ENCODE peak calls at places on chromosomes 1 and 21, in five cellular contexts. N is stimulated activated CD8-positive, alpha-beta memory T cell treated with anti-CD3 and anti-CD28 coated beads, Interleukin-4, amount 100 ng/mL, for 1 hour; R is stimulated activated naive CD4-positive, alpha-beta T cell; K is Ammon's horn; W is fibroblast of mammary gland. S is an unnamed sample.

GRCh38 chr1:205528887-205529825 is 24.7 kb downstream of the CDK18 start:
- DNase-seq in R (peak; percentile 72), W (peak; percentile 37), N (peak; percentile 74), K (peak; percentile 84), S (peak; percentile 36)

GRCh38 chr21:45550552-45551210 is 8.4 kb upstream of the SLC19A1 start:
- DNase-seq in K (peak; percentile 70), N (no peak), W (no peak), R (no peak), S (peak; percentile 17)

GRCh38 chr1:40746344-40747090 is 37.1 kb upstream of the KCNQ4 start:
- DNase-seq in K (no peak), W (no peak), N (no peak), R (no peak), S (no peak)

GRCh38 chr1:111407297-111407696 is 20.2 kb downstream of the OVGP1 start:
- DNase-seq in K (no peak), N (no peak), R (no peak), W (no peak), S (no peak)

GRCh38 chr1:225424562-225425210 is 3.2 kb downstream of the LBR start:
- DNase-seq in K (no peak), N (no peak), R (no peak), W (peak; percentile 42), S (peak; percentile 69)

GRCh38 chr1:20223659-20224058 is 37.3 kb upstream of the PLA2G2C start:
- DNase-seq in W (no peak), K (no peak), R (no peak), N (no peak), S (no peak)

GRCh38 chr21:36753556-36753955 is 54.6 kb downstream of the SIM2 start:
- DNase-seq in W (peak; percentile 16), K (no peak), N (no peak), R (no peak), S (peak; percentile 56)

GRCh38 chr21:44304846-44305245 is 5.0 kb downstream of the PFKL start:
- DNase-seq in N (no peak), W (peak; percentile 38), R (peak; percentile 33), K (peak; percentile 81), S (peak; percentile 37)

GRCh38 chr21:31530918-31531705 is 128.4 kb upstream of the SOD1 start:
- DNase-seq in W (no peak), R (no peak), K (no peak), N (no peak), S (no peak)

GRCh38 chr1:245500546-245500945 is 345.8 kb downstream of the KIF26B start:
- DNase-seq in N (no peak), W (peak; percentile 88), R (no peak), K (no peak), S (peak; percentile 96)

GRCh38 chr1:33986389-33987095 is 122.7 kb downstream of the HMGB4 start:
- DNase-seq in K (peak; percentile 73), N (no peak), W (peak; percentile 76), R (no peak), S (peak; percentile 90)

GRCh38 chr1:30612666-30613065 is 110.7 kb downstream of the MATN1 start:
- DNase-seq in N (no peak), R (no peak), K (no peak), W (no peak), S (no peak)

GRCh38 chr1:11796036-11796828 is 9.5 kb downstream of the MTHFR start:
- DNase-seq in W (peak; percentile 62), N (no peak), K (no peak), R (no peak), S (no peak)

GRCh38 chr21:21764281-21764680 is 766.1 kb downstream of the NCAM2 start:
- DNase-seq in N (no peak), R (no peak), K (no peak), W (no peak), S (no peak)

GRCh38 chr1:201602413-201603265 is 63.7 kb downstream of the NAV1 start:
- DNase-seq in N (no peak), K (peak; percentile 74), W (peak; percentile 94), R (no peak), S (peak; percentile 94)

GRCh38 chr1:39453603-39454002 is 37.8 kb upstream of the BMP8A start:
- DNase-seq in K (no peak), R (no peak), W (peak; percentile 90), N (no peak), S (peak; percentile 61)

GRCh38 chr1:241499910-241500309 is 19.6 kb downstream of the FH start:
- DNase-seq in R (no peak), N (no peak), K (peak; percentile 69), W (peak; percentile 75), S (peak; percentile 55)

GRCh38 chr21:45367402-45368351 is 37.3 kb upstream of the COL18A1 start:
- DNase-seq in N (no peak), R (no peak), K (no peak), W (no peak), S (no peak)

GRCh38 chr1:201696217-201696761 is 132.7 kb upstream of the IPO9 start:
- DNase-seq in R (no peak), K (peak; percentile 91), W (peak; percentile 98), N (no peak), S (peak; percentile 97)

GRCh38 chr21:29641635-29642550 is 297.9 kb downstream of the GRIK1 start:
- DNase-seq in N (no peak), W (no peak), R (no peak), K (no peak), S (no peak)

GRCh38 chr1:3657578-3658230 is 5.4 kb downstream of the TP73 start:
- DNase-seq in R (no peak), K (no peak), W (no peak), N (no peak), S (no peak)

GRCh38 chr21:39003982-39004775 is 179.1 kb downstream of the PSMG1 start:
- DNase-seq in W (peak; percentile 99), N (no peak), R (no peak), K (no peak), S (peak; percentile 68)